ENCODE peak calls at places on chromosomes 13 and 19, in four cellular contexts. One of them, this sample, is unnamed.

GRCh38 chr19:48784527-48784926 is 26.3 kb downstream of the BCAT2 start:
- DNase-seq in suprapubic skin: no peak
- DNase-seq in GM12878: no peak
- DNase-seq in stomach: no peak
- DNase-seq in this sample: no peak

GRCh38 chr19:41569481-41570150 is 6.3 kb upstream of the CEACAM21 start:
- DNase-seq in stomach: no peak
- DNase-seq in GM12878: no peak
- DNase-seq in suprapubic skin: no peak
- DNase-seq in this sample: no peak

GRCh38 chr13:77506874-77507273 is 28.6 kb upstream of the SCEL start:
- DNase-seq in stomach: no peak
- DNase-seq in GM12878: no peak
- DNase-seq in suprapubic skin: no peak
- DNase-seq in this sample: no peak

GRCh38 chr13:69956343-69956742 is 151.3 kb upstream of the ATXN8OS start:
- DNase-seq in suprapubic skin: no peak
- DNase-seq in GM12878: no peak
- DNase-seq in stomach: no peak
- DNase-seq in this sample: no peak

GRCh38 chr13:93296584-93296983 is 70.0 kb downstream of the GPC6 start:
- DNase-seq in suprapubic skin: no peak
- DNase-seq in GM12878: no peak
- DNase-seq in stomach: no peak
- DNase-seq in this sample: no peak

GRCh38 chr19:4556574-4557185 is 2.8 kb downstream of the SEMA6B start:
- DNase-seq in stomach: no peak
- DNase-seq in suprapubic skin: no peak
- DNase-seq in GM12878: no peak
- DNase-seq in this sample: peak

GRCh38 chr13:33744589-33745369 is 73.2 kb upstream of the RFC3 start:
- DNase-seq in suprapubic skin: no peak
- DNase-seq in GM12878: no peak
- DNase-seq in stomach: no peak
- DNase-seq in this sample: no peak

GRCh38 chr13:97257800-97258799 is 36.0 kb downstream of the MBNL2 start:
- DNase-seq in GM12878: peak
- DNase-seq in stomach: no peak
- DNase-seq in suprapubic skin: peak
- DNase-seq in this sample: no peak

GRCh38 chr13:111249637-111250360 is 70.6 kb upstream of the TEX29 start:
- DNase-seq in suprapubic skin: no peak
- DNase-seq in stomach: no peak
- DNase-seq in GM12878: no peak
- DNase-seq in this sample: no peak

GRCh38 chr13:76225815-76226489 is 589.8 kb downstream of the LMO7 start:
- DNase-seq in GM12878: no peak
- DNase-seq in stomach: no peak
- DNase-seq in suprapubic skin: no peak
- DNase-seq in this sample: no peak

GRCh38 chr13:31951215-31951678 is 80.3 kb upstream of the FRY start:
- DNase-seq in stomach: peak
- DNase-seq in suprapubic skin: peak
- DNase-seq in GM12878: peak
- DNase-seq in this sample: peak

GRCh38 chr19:16193466-16193865 is 4.2 kb upstream of the AP1M1 start:
- DNase-seq in GM12878: no peak
- DNase-seq in suprapubic skin: no peak
- DNase-seq in stomach: peak
- DNase-seq in this sample: no peak

GRCh38 chr19:42124386-42124901 is 7.8 kb downstream of the POU2F2 start:
- DNase-seq in suprapubic skin: no peak
- DNase-seq in GM12878: no peak
- DNase-seq in stomach: no peak
- DNase-seq in this sample: no peak

GRCh38 chr19:51354742-51355148 is 11.4 kb downstream of the ETFB start:
- DNase-seq in GM12878: no peak
- DNase-seq in suprapubic skin: no peak
- DNase-seq in stomach: no peak
- DNase-seq in this sample: no peak

GRCh38 chr13:51997641-51998330 is 13.5 kb downstream of the ATP7B start:
- DNase-seq in GM12878: no peak
- DNase-seq in suprapubic skin: no peak
- DNase-seq in stomach: peak
- DNase-seq in this sample: no peak

GRCh38 chr13:54449922-54450321 is 1421.3 kb downstream of the OLFM4 start:
- DNase-seq in stomach: no peak
- DNase-seq in GM12878: no peak
- DNase-seq in suprapubic skin: no peak
- DNase-seq in this sample: no peak

GRCh38 chr13:77583551-77583950 is 48.0 kb downstream of the SCEL start:
- DNase-seq in stomach: no peak
- DNase-seq in GM12878: no peak
- DNase-seq in suprapubic skin: no peak
- DNase-seq in this sample: no peak

GRCh38 chr19:15995536-15995935 is 46.7 kb downstream of the OR10H4 start:
- DNase-seq in GM12878: no peak
- DNase-seq in suprapubic skin: no peak
- DNase-seq in stomach: no peak
- DNase-seq in this sample: no peak

DNA sequence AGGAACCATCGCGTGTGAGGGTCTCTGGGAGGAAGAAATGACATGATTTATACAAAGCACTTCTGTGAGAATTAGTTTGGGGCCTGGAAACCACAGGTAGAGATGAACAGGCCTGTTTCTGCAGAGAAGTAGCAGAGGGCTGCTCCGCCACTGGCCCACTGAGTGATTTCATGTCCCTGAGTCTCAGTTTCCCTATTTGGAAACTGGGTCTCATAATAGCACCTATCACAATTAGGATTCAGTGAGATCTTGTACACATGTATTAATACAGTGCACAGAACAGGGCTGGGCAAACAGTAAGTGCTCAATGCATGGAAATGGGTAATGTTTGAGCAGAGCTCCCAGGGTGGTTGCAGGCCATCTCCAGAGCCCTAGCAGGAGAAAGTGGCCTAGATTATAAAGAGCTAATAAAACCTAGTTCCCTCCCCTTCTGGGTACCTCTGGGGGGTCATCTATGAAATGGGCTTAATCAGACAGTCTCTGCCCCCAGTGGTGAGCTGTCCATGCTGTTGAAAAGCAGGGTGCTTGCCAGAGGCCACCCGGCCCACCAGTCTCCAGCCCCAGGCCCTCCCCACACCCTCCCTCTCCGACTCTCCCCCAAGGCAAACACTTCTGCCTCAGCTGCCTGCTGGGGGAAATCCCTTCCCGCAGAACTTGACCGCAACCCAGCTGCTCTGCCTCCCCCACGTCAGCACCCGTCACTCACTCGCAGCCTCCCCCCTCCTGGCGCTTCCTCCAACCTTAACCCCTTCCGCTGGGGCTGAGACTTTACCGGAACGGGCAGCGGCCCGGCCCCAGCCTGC is 4.5 kb downstream of the BCL3 start:
- DNase-seq in stomach: peak
- DNase-seq in GM12878: peak
- DNase-seq in suprapubic skin: peak
- DNase-seq in this sample: peak
- TF ChIP-seq EP300 in stomach: peak
- TF ChIP-seq EP300 in GM12878: peak
- TF ChIP-seq EP300 in suprapubic skin: peak
- TF ChIP-seq EP300 in this sample: peak

DNA sequence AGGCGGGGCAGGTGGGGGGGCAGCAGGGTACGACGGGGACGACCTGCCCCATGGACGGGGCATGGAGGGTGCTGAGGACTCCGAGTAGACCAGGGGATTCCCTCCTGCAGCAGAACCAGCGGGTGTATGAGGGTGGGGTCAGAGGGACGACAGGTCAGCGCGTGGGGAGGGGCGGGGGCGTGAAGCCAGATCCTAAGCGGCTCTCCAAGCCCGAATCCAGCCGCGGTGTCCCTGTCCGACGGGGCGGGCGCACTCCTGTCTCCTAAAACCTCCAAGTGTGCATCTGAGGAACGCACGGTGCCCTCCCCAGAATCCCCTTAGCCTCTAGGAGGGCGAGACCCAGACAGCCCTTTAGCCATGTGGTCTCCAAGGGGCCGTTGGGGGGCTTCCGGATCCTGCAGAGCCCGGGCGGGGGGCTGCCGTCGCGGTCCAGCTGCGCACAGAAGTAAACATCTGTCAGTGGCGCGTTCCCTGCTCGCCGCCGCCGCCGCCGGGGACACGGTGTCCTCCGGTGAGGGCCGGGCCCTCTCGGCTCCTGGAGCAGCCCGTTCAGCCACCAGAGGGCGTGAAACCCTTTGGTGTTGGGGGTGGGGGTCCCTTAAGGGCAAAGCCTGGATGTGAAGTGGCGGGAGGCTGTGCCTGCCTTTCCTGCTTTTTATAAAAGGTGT is 732 bp downstream of the NRTN start:
- DNase-seq in stomach: peak
- DNase-seq in suprapubic skin: no peak
- DNase-seq in GM12878: no peak
- DNase-seq in this sample: peak
- H3K27ac ChIP-seq in stomach: peak
- H3K27ac ChIP-seq in suprapubic skin: peak
- H3K27ac ChIP-seq in GM12878: no peak
- H3K27ac ChIP-seq in this sample: peak

DNA sequence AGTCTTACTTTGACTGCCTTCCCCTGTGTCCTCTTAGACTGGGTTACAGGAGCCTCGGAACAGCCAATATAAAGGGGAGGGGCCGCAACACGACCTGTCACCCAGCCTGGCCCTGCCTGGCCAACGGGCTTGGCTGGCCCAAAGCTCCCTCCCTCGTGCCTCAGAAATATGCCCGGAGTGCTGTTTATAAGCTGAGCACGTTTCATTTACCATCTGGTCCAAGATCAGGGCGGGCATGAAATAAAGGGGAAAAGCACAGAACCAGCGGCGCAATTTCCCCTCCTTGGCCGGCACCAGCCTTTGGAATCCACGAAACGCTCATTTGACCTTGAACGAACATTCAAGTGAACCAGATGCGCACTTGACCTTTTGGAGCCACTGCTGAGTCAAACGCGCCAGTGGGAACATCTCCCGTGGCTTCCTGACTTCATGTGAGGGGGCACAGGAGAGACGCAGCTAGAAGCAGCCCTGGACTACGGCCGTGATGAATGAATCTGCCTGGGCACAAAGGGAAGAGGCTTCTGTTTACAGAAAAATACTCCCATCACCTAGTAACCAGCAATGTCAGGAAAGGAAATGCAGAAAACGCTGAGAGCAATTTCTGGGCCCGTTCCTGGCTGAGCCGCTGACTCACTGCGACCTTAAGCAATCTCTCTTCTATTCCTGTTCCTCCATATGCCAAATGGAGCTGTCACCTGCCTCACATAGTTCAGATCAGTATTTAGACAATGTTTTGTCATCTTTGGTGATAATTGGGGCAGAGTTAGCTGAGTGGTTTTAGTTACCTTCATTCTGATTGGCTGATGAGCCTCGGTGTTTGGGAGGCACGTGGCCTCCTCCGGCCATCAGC is 53.3 kb downstream of the RFX2 start:
- DNase-seq in suprapubic skin: peak
- DNase-seq in GM12878: no peak
- DNase-seq in stomach: peak
- DNase-seq in this sample: peak
- TF ChIP-seq POLR2A in suprapubic skin: peak
- TF ChIP-seq POLR2A in GM12878: no peak
- TF ChIP-seq POLR2A in stomach: no peak
- TF ChIP-seq POLR2A in this sample: peak

DNA sequence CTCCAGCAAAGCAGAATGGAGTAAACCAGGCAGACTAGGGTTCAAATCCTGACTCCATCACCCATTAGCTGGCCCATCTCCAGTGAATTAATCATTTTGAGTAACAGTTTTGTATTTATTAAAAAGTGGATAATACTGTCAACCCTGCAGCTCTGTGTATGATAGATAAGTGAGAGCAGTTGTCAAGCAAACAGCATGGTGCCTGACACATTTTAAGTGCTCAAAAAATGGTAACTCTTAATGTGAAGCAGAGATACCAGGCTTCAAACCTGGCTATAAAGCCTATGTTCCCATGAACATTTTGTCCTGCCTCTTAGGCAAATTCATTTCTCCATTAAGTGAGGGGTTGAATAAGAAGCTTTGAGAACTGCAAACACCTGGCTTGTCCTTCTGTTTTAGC is 409.6 kb downstream of the TBC1D4 start:
- DNase-seq in stomach: no peak
- DNase-seq in GM12878: no peak
- DNase-seq in suprapubic skin: no peak
- DNase-seq in this sample: no peak
- TF ChIP-seq EP300 in stomach: no peak
- TF ChIP-seq EP300 in GM12878: no peak
- TF ChIP-seq EP300 in suprapubic skin: no peak
- TF ChIP-seq EP300 in this sample: no peak

DNA sequence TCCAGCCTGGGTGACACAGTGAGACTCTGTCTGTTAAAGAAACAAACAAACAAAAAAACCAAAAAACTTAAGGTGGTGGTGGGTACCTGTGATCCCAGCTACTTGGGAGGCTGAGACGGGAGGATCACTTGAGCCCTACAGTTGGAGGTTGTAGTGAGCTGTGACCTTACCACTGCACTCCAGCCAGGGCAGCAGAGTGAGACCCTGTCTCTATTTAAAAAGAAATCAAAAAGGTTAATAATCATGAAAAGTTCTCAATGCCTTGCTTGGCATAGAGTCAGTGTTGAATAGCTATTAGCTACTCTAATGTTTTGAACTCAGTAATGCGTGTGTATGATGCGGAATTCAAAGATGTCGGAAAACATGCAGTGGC is 35.0 kb downstream of the DNM2 start:
- DNase-seq in GM12878: no peak
- DNase-seq in stomach: no peak
- DNase-seq in suprapubic skin: no peak
- DNase-seq in this sample: no peak
- H3K27ac ChIP-seq in GM12878: no peak
- H3K27ac ChIP-seq in stomach: peak
- H3K27ac ChIP-seq in suprapubic skin: no peak
- H3K27ac ChIP-seq in this sample: peak

GRCh38 chr19:55461974-55462628 is 659 bp upstream of the ISOC2 start:
- DNase-seq in stomach: no peak
- DNase-seq in suprapubic skin: no peak
- DNase-seq in GM12878: no peak
- DNase-seq in this sample: no peak
- TF ChIP-seq POLR2A in stomach: no peak
- TF ChIP-seq POLR2A in suprapubic skin: no peak
- TF ChIP-seq POLR2A in GM12878: no peak
- TF ChIP-seq POLR2A in this sample: no peak

GRCh38 chr13:102344410-102344809 is 57.4 kb downstream of the FGF14 start:
- DNase-seq in stomach: no peak
- DNase-seq in suprapubic skin: no peak
- DNase-seq in GM12878: no peak
- DNase-seq in this sample: no peak
- TF ChIP-seq EP300 in stomach: no peak
- TF ChIP-seq EP300 in suprapubic skin: no peak
- TF ChIP-seq EP300 in GM12878: no peak
- TF ChIP-seq EP300 in this sample: no peak

DNA sequence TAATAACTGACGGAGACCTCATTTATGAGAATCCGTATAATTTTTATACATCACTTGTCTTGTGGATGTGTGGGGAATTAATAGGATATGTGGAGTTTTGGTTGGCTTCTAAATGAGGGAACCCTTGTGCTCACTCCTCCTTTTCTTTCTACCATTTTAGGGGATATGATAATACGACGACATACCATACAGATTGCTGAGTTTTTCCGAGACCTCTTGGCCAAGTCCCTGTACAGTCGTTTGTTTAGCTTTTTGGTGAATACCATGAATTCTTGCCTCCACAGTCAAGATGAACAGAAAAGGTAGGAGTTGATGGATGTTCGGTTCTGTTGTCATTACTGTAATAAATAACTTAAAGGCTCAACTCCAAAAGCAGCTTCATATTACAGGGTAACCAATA is 335.2 kb downstream of the MYO16 start:
- DNase-seq in suprapubic skin: no peak
- DNase-seq in GM12878: no peak
- DNase-seq in stomach: no peak
- DNase-seq in this sample: no peak
- H3K27ac ChIP-seq in suprapubic skin: no peak
- H3K27ac ChIP-seq in GM12878: no peak
- H3K27ac ChIP-seq in stomach: no peak
- H3K27ac ChIP-seq in this sample: no peak

This sample was measured in transverse colon.